ENCODE peak calls at places on chromosomes 4 and X, in five cellular contexts. P is bronchial epithelial cell, M is pancreas, R is tibial artery, L is T-helper 2 cell. Y is an unnamed sample.
A peak's percentile ranks its signal among the peaks of the same experiment; 100 is the strongest.

GRCh38 chr4:119244832-119245231 is 32.3 kb downstream of the USP53 start:
- DNase-seq in P (no peak), M (no peak), R (no peak), L (no peak), Y (no peak)

GRCh38 chrX:101357166-101357795 is 8.7 kb upstream of the TIMM8A start:
- DNase-seq in P (no peak), M (peak; percentile 17), R (no peak), L (no peak), Y (no peak)

GRCh38 chr4:19462117-19462516 is 789.6 kb upstream of the SLIT2 start:
- DNase-seq in P (no peak), M (no peak), R (no peak), L (no peak), Y (no peak)

GRCh38 chr4:78606035-78606434 is 54.5 kb downstream of the ANXA3 start:
- DNase-seq in P (no peak), M (no peak), R (no peak), L (no peak), Y (no peak)

GRCh38 chrX:30228526-30228925 is 1.9 kb upstream of the MAGEB3 start:
- DNase-seq in P (no peak), M (no peak), R (no peak), L (no peak), Y (no peak)

GRCh38 chrX:100731441-100732281 is at the start of gene SYTL4:
- DNase-seq in P (no peak), M (peak; percentile 37), R (peak; percentile 60), L (no peak), Y (no peak)

GRCh38 chrX:83008415-83008814 is 499.7 kb upstream of the POU3F4 start:
- DNase-seq in P (no peak), M (no peak), R (no peak), L (no peak), Y (no peak)

GRCh38 chrX:102840871-102841705 is 96.0 kb upstream of the RAB40AL start:
- DNase-seq in P (peak; percentile 36), M (no peak), R (no peak), L (no peak), Y (no peak)

GRCh38 chr4:10157478-10158354 is 41.1 kb upstream of the WDR1 start:
- DNase-seq in P (peak; percentile 70), M (peak; percentile 27), R (peak; percentile 71), L (no peak), Y (no peak)

GRCh38 chr4:56995525-56995924 is 16.8 kb downstream of the POLR2B start:
- DNase-seq in P (no peak), M (peak; percentile 33), R (peak; percentile 80), L (no peak), Y (no peak)